ENCODE peak calls at places on chromosomes 12 and 14, in five cellular contexts. C is foreskin fibroblast, S is hepatocyte, X is NCI-H1092, P is hypothalamus. L is an unnamed sample.

GRCh38 chr12:278046-278445 is 15.4 kb upstream of the SLC6A13 start:
- DNase-seq in P (no peak), C (no peak), S (no peak), X (no peak), L (no peak)

GRCh38 chr12:8628731-8629130 is 16.1 kb upstream of the AICDA start:
- DNase-seq in C (no peak), S (no peak), X (no peak), P (no peak), L (no peak)

GRCh38 chr12:66011731-66012130 is 118.8 kb downstream of the LLPH start:
- DNase-seq in P (no peak), X (no peak), C (peak), S (no peak), L (no peak)

GRCh38 chr14:55571125-55571889 is 8.7 kb upstream of the KTN1 start:
- DNase-seq in C (no peak), S (no peak), P (no peak), X (no peak), L (no peak)

GRCh38 chr12:65570451-65571130 is 253.7 kb upstream of the HMGA2 start:
- DNase-seq in P (no peak), C (no peak), X (no peak), S (no peak), L (no peak)

GRCh38 chr14:35435177-35435576 is 30.6 kb upstream of the NFKBIA start:
- DNase-seq in S (no peak), C (no peak), P (no peak), X (no peak), L (no peak)

GRCh38 chr12:24297516-24297915 is 348.0 kb upstream of the SOX5 start:
- DNase-seq in X (no peak), C (no peak), P (no peak), S (peak), L (no peak)

GRCh38 chr12:84757978-84758377 is 154.6 kb downstream of the SLC6A15 start:
- DNase-seq in S (peak), X (no peak), P (no peak), C (peak), L (no peak)

GRCh38 chr14:77505031-77505430 is 6.4 kb upstream of the ISM2 start:
- DNase-seq in S (no peak), X (no peak), P (no peak), C (no peak), L (no peak)

GRCh38 chr12:71411635-71412034 is 28.0 kb upstream of the LGR5 start:
- DNase-seq in S (no peak), C (no peak), X (no peak), P (no peak), L (no peak)

GRCh38 chr14:57866199-57866755 is 385 bp upstream of the SLC35F4 start:
- DNase-seq in C (no peak), P (no peak), X (no peak), S (no peak), L (no peak)

GRCh38 chr12:11707535-11707934 is 58.1 kb downstream of the ETV6 start:
- DNase-seq in P (no peak), X (no peak), S (no peak), C (no peak), L (no peak)